ENCODE peak calls at places on chromosomes 3 and 15, in four cellular contexts. One of them, this sample, is unnamed.

GRCh38 chr3:13452490-13453335 is 27.4 kb upstream of the HDAC11 start:
- DNase-seq in suprapubic skin: no peak
- DNase-seq in sigmoid colon: no peak
- DNase-seq in breast epithelium: no peak
- DNase-seq in this sample: peak

GRCh38 chr15:63909819-63910437 is 76.2 kb upstream of the HERC1 start:
- DNase-seq in suprapubic skin: no peak
- DNase-seq in breast epithelium: no peak
- DNase-seq in sigmoid colon: no peak
- DNase-seq in this sample: no peak

GRCh38 chr3:159236306-159236705 is 434.5 kb downstream of the MFSD1 start:
- DNase-seq in suprapubic skin: no peak
- DNase-seq in breast epithelium: no peak
- DNase-seq in sigmoid colon: no peak
- DNase-seq in this sample: no peak

GRCh38 chr3:144566320-144566719 is 594.7 kb downstream of the DIPK2A start:
- DNase-seq in breast epithelium: no peak
- DNase-seq in sigmoid colon: no peak
- DNase-seq in suprapubic skin: no peak
- DNase-seq in this sample: no peak

GRCh38 chr15:42549052-42549491 is 434 bp downstream of the HAUS2 start:
- DNase-seq in sigmoid colon: no peak
- DNase-seq in breast epithelium: no peak
- DNase-seq in suprapubic skin: no peak
- DNase-seq in this sample: peak

GRCh38 chr3:152392474-152392873 is 123.7 kb downstream of the MBNL1 start:
- DNase-seq in sigmoid colon: no peak
- DNase-seq in suprapubic skin: no peak
- DNase-seq in breast epithelium: no peak
- DNase-seq in this sample: no peak

GRCh38 chr15:31387483-31388118 is 61.0 kb downstream of the KLF13 start:
- DNase-seq in suprapubic skin: no peak
- DNase-seq in sigmoid colon: peak
- DNase-seq in breast epithelium: no peak
- DNase-seq in this sample: no peak

GRCh38 chr3:49158108-49158709 is 7.9 kb downstream of the CCDC71 start:
- DNase-seq in sigmoid colon: no peak
- DNase-seq in breast epithelium: no peak
- DNase-seq in suprapubic skin: no peak
- DNase-seq in this sample: peak

GRCh38 chr15:48754011-48754410 is 56.9 kb downstream of the CEP152 start:
- DNase-seq in suprapubic skin: no peak
- DNase-seq in breast epithelium: no peak
- DNase-seq in sigmoid colon: no peak
- DNase-seq in this sample: no peak

GRCh38 chr15:50206020-50206419 is 24.0 kb downstream of the SLC27A2 start:
- DNase-seq in breast epithelium: no peak
- DNase-seq in sigmoid colon: no peak
- DNase-seq in suprapubic skin: no peak
- DNase-seq in this sample: no peak

GRCh38 chr15:87099916-87100315 is 1020.2 kb downstream of the AGBL1 start:
- DNase-seq in sigmoid colon: no peak
- DNase-seq in breast epithelium: no peak
- DNase-seq in suprapubic skin: no peak
- DNase-seq in this sample: no peak

GRCh38 chr3:132879651-132880050 is 157.4 kb upstream of the NPHP3 start:
- DNase-seq in breast epithelium: no peak
- DNase-seq in suprapubic skin: no peak
- DNase-seq in sigmoid colon: no peak
- DNase-seq in this sample: no peak

GRCh38 chr3:46930176-46930944 is 46.2 kb downstream of the CCDC12 start:
- DNase-seq in suprapubic skin: no peak
- DNase-seq in breast epithelium: no peak
- DNase-seq in sigmoid colon: peak
- DNase-seq in this sample: no peak

GRCh38 chr3:113132571-113132996 is 78.8 kb upstream of the BOC start:
- DNase-seq in sigmoid colon: no peak
- DNase-seq in breast epithelium: no peak
- DNase-seq in suprapubic skin: no peak
- DNase-seq in this sample: no peak

GRCh38 chr15:101138086-101138660 is 113.7 kb downstream of the CHSY1 start:
- DNase-seq in suprapubic skin: no peak
- DNase-seq in sigmoid colon: no peak
- DNase-seq in breast epithelium: no peak
- DNase-seq in this sample: no peak

GRCh38 chr3:170137971-170138370 is 43.6 kb downstream of the PHC3 start:
- DNase-seq in sigmoid colon: no peak
- DNase-seq in breast epithelium: no peak
- DNase-seq in suprapubic skin: no peak
- DNase-seq in this sample: peak

GRCh38 chr3:126146034-126146433 is 34.4 kb downstream of the ALDH1L1 start:
- DNase-seq in suprapubic skin: peak
- DNase-seq in breast epithelium: no peak
- DNase-seq in sigmoid colon: peak
- DNase-seq in this sample: no peak

GRCh38 chr3:126380011-126380768 is 14.5 kb upstream of the CFAP100 start:
- DNase-seq in suprapubic skin: peak
- DNase-seq in sigmoid colon: peak
- DNase-seq in breast epithelium: no peak
- DNase-seq in this sample: no peak

GRCh38 chr3:111785034-111785433 is 74.0 kb upstream of the PHLDB2 start:
- DNase-seq in suprapubic skin: no peak
- DNase-seq in breast epithelium: no peak
- DNase-seq in sigmoid colon: no peak
- DNase-seq in this sample: no peak

GRCh38 chr3:136984837-136985236 is 27.1 kb downstream of the IL20RB start:
- DNase-seq in breast epithelium: no peak
- DNase-seq in suprapubic skin: no peak
- DNase-seq in sigmoid colon: no peak
- DNase-seq in this sample: no peak

GRCh38 chr3:172848910-172849309 is 98.4 kb downstream of the ECT2 start:
- DNase-seq in sigmoid colon: no peak
- DNase-seq in breast epithelium: no peak
- DNase-seq in suprapubic skin: no peak
- DNase-seq in this sample: no peak

GRCh38 chr15:90481023-90481422 is 48.7 kb upstream of the CRTC3 start:
- DNase-seq in suprapubic skin: no peak
- DNase-seq in sigmoid colon: no peak
- DNase-seq in breast epithelium: no peak
- DNase-seq in this sample: peak

GRCh38 chr3:117788086-117788485 is 1078.5 kb downstream of the TUSC7 start:
- DNase-seq in suprapubic skin: no peak
- DNase-seq in sigmoid colon: no peak
- DNase-seq in breast epithelium: no peak
- DNase-seq in this sample: no peak

GRCh38 chr3:63593779-63594178 is 58.7 kb upstream of the SNTN start:
- DNase-seq in suprapubic skin: no peak
- DNase-seq in sigmoid colon: no peak
- DNase-seq in breast epithelium: no peak
- DNase-seq in this sample: no peak

GRCh38 chr15:79617071-79617470 is 184.9 kb downstream of the MINAR1 start:
- DNase-seq in sigmoid colon: no peak
- DNase-seq in breast epithelium: no peak
- DNase-seq in suprapubic skin: no peak
- DNase-seq in this sample: no peak

GRCh38 chr3:29494305-29495036 is 213.6 kb downstream of the RBMS3 start:
- DNase-seq in sigmoid colon: no peak
- DNase-seq in breast epithelium: no peak
- DNase-seq in suprapubic skin: no peak
- DNase-seq in this sample: no peak

GRCh38 chr15:35078221-35078915 is 6.7 kb downstream of the NANOGP8 start:
- DNase-seq in suprapubic skin: no peak
- DNase-seq in sigmoid colon: no peak
- DNase-seq in breast epithelium: no peak
- DNase-seq in this sample: peak

GRCh38 chr3:141764946-141765345 is 1.7 kb downstream of the GRK7 start:
- DNase-seq in breast epithelium: no peak
- DNase-seq in sigmoid colon: no peak
- DNase-seq in suprapubic skin: no peak
- DNase-seq in this sample: peak

GRCh38 chr3:13623101-13623654 is 74.3 kb downstream of the FBLN2 start:
- DNase-seq in breast epithelium: peak
- DNase-seq in sigmoid colon: no peak
- DNase-seq in suprapubic skin: no peak
- DNase-seq in this sample: no peak

GRCh38 chr3:8625991-8626390 is 18.6 kb downstream of the SSUH2 start:
- DNase-seq in suprapubic skin: no peak
- DNase-seq in sigmoid colon: peak
- DNase-seq in breast epithelium: no peak
- DNase-seq in this sample: peak

GRCh38 chr3:25289663-25290062 is 138.4 kb upstream of the RARB start:
- DNase-seq in sigmoid colon: no peak
- DNase-seq in breast epithelium: no peak
- DNase-seq in suprapubic skin: no peak
- DNase-seq in this sample: no peak

GRCh38 chr3:188242426-188243123 is 88.6 kb downstream of the LPP start:
- DNase-seq in breast epithelium: no peak
- DNase-seq in suprapubic skin: no peak
- DNase-seq in sigmoid colon: no peak
- DNase-seq in this sample: no peak

GRCh38 chr15:44207643-44208042 is 12.6 kb upstream of the FRMD5 start:
- DNase-seq in suprapubic skin: no peak
- DNase-seq in breast epithelium: no peak
- DNase-seq in sigmoid colon: no peak
- DNase-seq in this sample: no peak

GRCh38 chr3:5732081-5732480 is 544.6 kb downstream of the EDEM1 start:
- DNase-seq in suprapubic skin: no peak
- DNase-seq in breast epithelium: no peak
- DNase-seq in sigmoid colon: no peak
- DNase-seq in this sample: no peak

GRCh38 chr15:39376371-39376909 is 204.4 kb upstream of the THBS1 start:
- DNase-seq in breast epithelium: no peak
- DNase-seq in sigmoid colon: no peak
- DNase-seq in suprapubic skin: no peak
- DNase-seq in this sample: no peak

GRCh38 chr3:183892610-183893214 is 8.0 kb upstream of the PARL start:
- DNase-seq in breast epithelium: no peak
- DNase-seq in suprapubic skin: no peak
- DNase-seq in sigmoid colon: no peak
- DNase-seq in this sample: no peak

GRCh38 chr3:77081240-77081661 is 41.4 kb downstream of the ROBO2 start:
- DNase-seq in sigmoid colon: no peak
- DNase-seq in breast epithelium: peak
- DNase-seq in suprapubic skin: no peak
- DNase-seq in this sample: no peak

DNA sequence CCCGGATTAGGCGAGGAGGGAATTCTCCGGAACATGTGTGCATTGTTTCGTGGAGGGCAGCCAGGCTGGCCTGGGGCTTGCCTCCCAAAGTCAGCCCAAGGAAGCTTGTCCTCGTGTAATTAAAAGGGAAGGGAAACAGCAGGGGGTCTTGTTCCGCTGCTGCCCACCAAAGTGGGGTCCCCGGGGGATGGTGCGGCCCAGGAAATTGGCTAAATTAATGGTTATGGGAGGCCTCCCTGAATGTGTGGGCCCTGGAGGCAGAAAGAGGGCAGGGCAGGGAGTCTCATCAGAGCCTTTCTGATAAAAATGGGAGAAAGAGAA is 118.1 kb downstream of the OPA1 start:
- DNase-seq in breast epithelium: no peak
- DNase-seq in suprapubic skin: no peak
- DNase-seq in sigmoid colon: no peak
- DNase-seq in this sample: no peak
- TF ChIP-seq POLR2A in breast epithelium: no peak
- TF ChIP-seq POLR2A in suprapubic skin: no peak
- TF ChIP-seq POLR2A in sigmoid colon: no peak
- TF ChIP-seq POLR2A in this sample: no peak

GRCh38 chr3:128463771-128464170 is 2.9 kb downstream of the DNAJB8 start:
- DNase-seq in breast epithelium: no peak
- DNase-seq in sigmoid colon: no peak
- DNase-seq in suprapubic skin: no peak
- DNase-seq in this sample: no peak

GRCh38 chr3:128464188-128464587 is 2.5 kb downstream of the DNAJB8 start:
- DNase-seq in breast epithelium: no peak
- DNase-seq in suprapubic skin: no peak
- DNase-seq in sigmoid colon: no peak
- DNase-seq in this sample: no peak

GRCh38 chr3:128462341-128462910 is 4.3 kb downstream of the DNAJB8 start:
- DNase-seq in sigmoid colon: no peak
- DNase-seq in breast epithelium: no peak
- DNase-seq in suprapubic skin: no peak
- DNase-seq in this sample: no peak

GRCh38 chr3:128463354-128463753 is 3.3 kb downstream of the DNAJB8 start:
- DNase-seq in suprapubic skin: no peak
- DNase-seq in sigmoid colon: no peak
- DNase-seq in breast epithelium: no peak
- DNase-seq in this sample: no peak

GRCh38 chr3:128464702-128465101 is 2.0 kb downstream of the DNAJB8 start:
- DNase-seq in breast epithelium: no peak
- DNase-seq in sigmoid colon: no peak
- DNase-seq in suprapubic skin: no peak
- DNase-seq in this sample: no peak
- TF ChIP-seq CTCF in breast epithelium: no peak
- TF ChIP-seq CTCF in sigmoid colon: no peak
- TF ChIP-seq CTCF in suprapubic skin: no peak
- TF ChIP-seq CTCF in this sample: no peak

GRCh38 chr3:182445576-182445975 is 347.7 kb upstream of the ATP11B start:
- DNase-seq in sigmoid colon: no peak
- DNase-seq in breast epithelium: no peak
- DNase-seq in suprapubic skin: no peak
- DNase-seq in this sample: no peak
- TF ChIP-seq POLR2A in sigmoid colon: no peak
- TF ChIP-seq POLR2A in breast epithelium: no peak
- TF ChIP-seq POLR2A in suprapubic skin: no peak
- TF ChIP-seq POLR2A in this sample: no peak

GRCh38 chr15:85010472-85011209 is 29.0 kb downstream of the PDE8A start:
- DNase-seq in sigmoid colon: no peak
- DNase-seq in breast epithelium: no peak
- DNase-seq in suprapubic skin: no peak
- DNase-seq in this sample: peak
- TF ChIP-seq CTCF in sigmoid colon: no peak
- TF ChIP-seq CTCF in breast epithelium: peak
- TF ChIP-seq CTCF in suprapubic skin: no peak
- TF ChIP-seq CTCF in this sample: peak

GRCh38 chr3:124934577-124934976 is at the start of gene MUC13:
- DNase-seq in sigmoid colon: no peak
- DNase-seq in suprapubic skin: no peak
- DNase-seq in breast epithelium: no peak
- DNase-seq in this sample: no peak
- TF ChIP-seq POLR2A in sigmoid colon: peak
- TF ChIP-seq POLR2A in suprapubic skin: no peak
- TF ChIP-seq POLR2A in breast epithelium: no peak
- TF ChIP-seq POLR2A in this sample: no peak

GRCh38 chr3:33717866-33718594 is at the start of gene CLASP2:
- DNase-seq in suprapubic skin: peak
- DNase-seq in breast epithelium: peak
- DNase-seq in sigmoid colon: peak
- DNase-seq in this sample: peak
- TF ChIP-seq CTCF in suprapubic skin: peak
- TF ChIP-seq CTCF in breast epithelium: no peak
- TF ChIP-seq CTCF in sigmoid colon: no peak
- TF ChIP-seq CTCF in this sample: no peak